ENCODE peak calls at places on chromosomes 7 and 10, in seven cellular contexts. One of them, this sample, is unnamed.

GRCh38 chr7:42606217-42606905 is 305.5 kb downstream of the C7orf25 start:
- ATAC-seq in left colon: no peak
- ATAC-seq in IMR-90: no peak
- ATAC-seq in activated naive CD4-positive, alpha-beta T cell treated with anti-CD3 and anti-CD28 coated beads, Interleukin-2, amount 50 U/mL, for 72 hours: no peak
- ATAC-seq in aorta: no peak
- ATAC-seq in activated T-cell treated with anti-CD3 and anti-CD28 coated beads, Interleukin-2, amount 50 U/mL, for 4 hours: no peak
- ATAC-seq in CD8-positive, alpha-beta T cell: no peak
- ATAC-seq in this sample: no peak

GRCh38 chr7:155593455-155594162 is 47.2 kb upstream of the CNPY1 start:
- ATAC-seq in left colon: no peak
- ATAC-seq in IMR-90: no peak
- ATAC-seq in activated naive CD4-positive, alpha-beta T cell treated with anti-CD3 and anti-CD28 coated beads, Interleukin-2, amount 50 U/mL, for 72 hours: no peak
- ATAC-seq in aorta: no peak
- ATAC-seq in activated T-cell treated with anti-CD3 and anti-CD28 coated beads, Interleukin-2, amount 50 U/mL, for 4 hours: no peak
- ATAC-seq in CD8-positive, alpha-beta T cell: no peak
- ATAC-seq in this sample: no peak

GRCh38 chr10:80522756-80523363 is 14.8 kb upstream of the SH2D4B start:
- ATAC-seq in left colon: peak; percentile 18
- ATAC-seq in IMR-90: no peak
- ATAC-seq in activated naive CD4-positive, alpha-beta T cell treated with anti-CD3 and anti-CD28 coated beads, Interleukin-2, amount 50 U/mL, for 72 hours: no peak
- ATAC-seq in aorta: no peak
- ATAC-seq in activated T-cell treated with anti-CD3 and anti-CD28 coated beads, Interleukin-2, amount 50 U/mL, for 4 hours: no peak
- ATAC-seq in CD8-positive, alpha-beta T cell: peak; percentile 35
- ATAC-seq in this sample: no peak

GRCh38 chr10:5546891-5547683 is 22.3 kb downstream of the CALML3 start:
- ATAC-seq in left colon: peak; percentile 56
- ATAC-seq in IMR-90: no peak
- ATAC-seq in activated naive CD4-positive, alpha-beta T cell treated with anti-CD3 and anti-CD28 coated beads, Interleukin-2, amount 50 U/mL, for 72 hours: no peak
- ATAC-seq in aorta: no peak
- ATAC-seq in activated T-cell treated with anti-CD3 and anti-CD28 coated beads, Interleukin-2, amount 50 U/mL, for 4 hours: no peak
- ATAC-seq in CD8-positive, alpha-beta T cell: no peak
- ATAC-seq in this sample: no peak

GRCh38 chr7:81676813-81677212 is 93.0 kb downstream of the HGF start:
- ATAC-seq in left colon: no peak
- ATAC-seq in IMR-90: peak; percentile 56
- ATAC-seq in activated naive CD4-positive, alpha-beta T cell treated with anti-CD3 and anti-CD28 coated beads, Interleukin-2, amount 50 U/mL, for 72 hours: no peak
- ATAC-seq in aorta: no peak
- ATAC-seq in activated T-cell treated with anti-CD3 and anti-CD28 coated beads, Interleukin-2, amount 50 U/mL, for 4 hours: no peak
- ATAC-seq in CD8-positive, alpha-beta T cell: no peak
- ATAC-seq in this sample: no peak

GRCh38 chr10:71371750-71372166 is 25.0 kb upstream of the CDH23 start:
- ATAC-seq in left colon: peak; percentile 36
- ATAC-seq in IMR-90: no peak
- ATAC-seq in activated naive CD4-positive, alpha-beta T cell treated with anti-CD3 and anti-CD28 coated beads, Interleukin-2, amount 50 U/mL, for 72 hours: peak; percentile 67
- ATAC-seq in aorta: no peak
- ATAC-seq in activated T-cell treated with anti-CD3 and anti-CD28 coated beads, Interleukin-2, amount 50 U/mL, for 4 hours: no peak
- ATAC-seq in CD8-positive, alpha-beta T cell: no peak
- ATAC-seq in this sample: peak; percentile 38

GRCh38 chr7:155619634-155620271 is 24.7 kb upstream of the RBM33 start:
- ATAC-seq in left colon: no peak
- ATAC-seq in IMR-90: no peak
- ATAC-seq in activated naive CD4-positive, alpha-beta T cell treated with anti-CD3 and anti-CD28 coated beads, Interleukin-2, amount 50 U/mL, for 72 hours: no peak
- ATAC-seq in aorta: no peak
- ATAC-seq in activated T-cell treated with anti-CD3 and anti-CD28 coated beads, Interleukin-2, amount 50 U/mL, for 4 hours: no peak
- ATAC-seq in CD8-positive, alpha-beta T cell: no peak
- ATAC-seq in this sample: no peak

GRCh38 chr10:96910488-96911395 is 78.6 kb downstream of the LCOR start:
- ATAC-seq in left colon: peak; percentile 69
- ATAC-seq in IMR-90: no peak
- ATAC-seq in activated naive CD4-positive, alpha-beta T cell treated with anti-CD3 and anti-CD28 coated beads, Interleukin-2, amount 50 U/mL, for 72 hours: no peak
- ATAC-seq in aorta: peak; percentile 73
- ATAC-seq in activated T-cell treated with anti-CD3 and anti-CD28 coated beads, Interleukin-2, amount 50 U/mL, for 4 hours: peak; percentile 63
- ATAC-seq in CD8-positive, alpha-beta T cell: peak; percentile 66
- ATAC-seq in this sample: no peak

GRCh38 chr7:34191041-34191440 is 285.7 kb downstream of the BMPER start:
- ATAC-seq in left colon: no peak
- ATAC-seq in IMR-90: no peak
- ATAC-seq in activated naive CD4-positive, alpha-beta T cell treated with anti-CD3 and anti-CD28 coated beads, Interleukin-2, amount 50 U/mL, for 72 hours: no peak
- ATAC-seq in aorta: no peak
- ATAC-seq in activated T-cell treated with anti-CD3 and anti-CD28 coated beads, Interleukin-2, amount 50 U/mL, for 4 hours: no peak
- ATAC-seq in CD8-positive, alpha-beta T cell: no peak
- ATAC-seq in this sample: no peak